ENCODE peak calls at places on chromosomes 1 and 21, in ten cellular contexts. One of them, this sample, is unnamed. For H3K27me3, the result is how much of the 10 kb centered on the place peaks cover.

GRCh38 chr1:93783876-93784275 is 95.1 kb downstream of the DNTTIP2 start:
- DNase-seq in brain microvascular endothelial cell: no peak
- DNase-seq in fibroblast of lung: no peak
- DNase-seq in WERI-Rb-1: no peak
- DNase-seq in stomach: no peak
- DNase-seq in tibial artery: no peak
- DNase-seq in lung: no peak
- DNase-seq in colonic mucosa: no peak
- DNase-seq in left ventricle myocardium inferior: no peak
- DNase-seq in astrocyte: no peak
- DNase-seq in this sample: no peak

GRCh38 chr1:224528900-224529299 is 87.2 kb upstream of the CNIH3 start:
- DNase-seq in astrocyte: peak
- DNase-seq in left ventricle myocardium inferior: no peak
- DNase-seq in tibial artery: no peak
- DNase-seq in colonic mucosa: no peak
- DNase-seq in lung: no peak
- DNase-seq in fibroblast of lung: peak
- DNase-seq in brain microvascular endothelial cell: peak
- DNase-seq in WERI-Rb-1: no peak
- DNase-seq in stomach: no peak
- DNase-seq in this sample: no peak

GRCh38 chr1:39127513-39127912 is 77.0 kb upstream of the MACF1 start:
- DNase-seq in colonic mucosa: no peak
- DNase-seq in WERI-Rb-1: no peak
- DNase-seq in fibroblast of lung: no peak
- DNase-seq in astrocyte: no peak
- DNase-seq in brain microvascular endothelial cell: peak
- DNase-seq in stomach: peak
- DNase-seq in left ventricle myocardium inferior: no peak
- DNase-seq in tibial artery: peak
- DNase-seq in lung: no peak
- DNase-seq in this sample: no peak

GRCh38 chr21:38628426-38628825 is 130.1 kb upstream of the ERG start:
- DNase-seq in stomach: no peak
- DNase-seq in fibroblast of lung: no peak
- DNase-seq in tibial artery: no peak
- DNase-seq in colonic mucosa: no peak
- DNase-seq in WERI-Rb-1: no peak
- DNase-seq in lung: no peak
- DNase-seq in left ventricle myocardium inferior: no peak
- DNase-seq in brain microvascular endothelial cell: no peak
- DNase-seq in astrocyte: no peak
- DNase-seq in this sample: no peak

GRCh38 chr1:119372493-119373086 is 4.0 kb downstream of the HAO2 start:
- DNase-seq in lung: peak
- DNase-seq in WERI-Rb-1: peak
- DNase-seq in astrocyte: no peak
- DNase-seq in brain microvascular endothelial cell: no peak
- DNase-seq in fibroblast of lung: peak
- DNase-seq in tibial artery: no peak
- DNase-seq in colonic mucosa: peak
- DNase-seq in stomach: no peak
- DNase-seq in left ventricle myocardium inferior: no peak
- DNase-seq in this sample: no peak

GRCh38 chr1:93471911-93472310 is 24.0 kb downstream of the FNBP1L start:
- DNase-seq in colonic mucosa: no peak
- DNase-seq in lung: no peak
- DNase-seq in tibial artery: no peak
- DNase-seq in brain microvascular endothelial cell: peak
- DNase-seq in fibroblast of lung: peak
- DNase-seq in astrocyte: peak
- DNase-seq in WERI-Rb-1: no peak
- DNase-seq in stomach: no peak
- DNase-seq in left ventricle myocardium inferior: no peak
- DNase-seq in this sample: no peak

GRCh38 chr1:119209943-119210342 is 69.5 kb upstream of the WARS2 start:
- DNase-seq in fibroblast of lung: no peak
- DNase-seq in lung: no peak
- DNase-seq in WERI-Rb-1: no peak
- DNase-seq in colonic mucosa: no peak
- DNase-seq in left ventricle myocardium inferior: no peak
- DNase-seq in brain microvascular endothelial cell: peak
- DNase-seq in tibial artery: no peak
- DNase-seq in astrocyte: no peak
- DNase-seq in stomach: no peak
- DNase-seq in this sample: no peak

GRCh38 chr1:152162826-152163463 is 3.9 kb upstream of the RPTN start:
- DNase-seq in astrocyte: peak
- DNase-seq in tibial artery: no peak
- DNase-seq in WERI-Rb-1: no peak
- DNase-seq in stomach: no peak
- DNase-seq in brain microvascular endothelial cell: peak
- DNase-seq in fibroblast of lung: peak
- DNase-seq in colonic mucosa: no peak
- DNase-seq in lung: no peak
- DNase-seq in left ventricle myocardium inferior: no peak
- DNase-seq in this sample: no peak

GRCh38 chr1:233509596-233509995 is 104.3 kb upstream of the KCNK1 start:
- DNase-seq in colonic mucosa: no peak
- DNase-seq in astrocyte: no peak
- DNase-seq in lung: no peak
- DNase-seq in WERI-Rb-1: no peak
- DNase-seq in stomach: no peak
- DNase-seq in left ventricle myocardium inferior: no peak
- DNase-seq in brain microvascular endothelial cell: no peak
- DNase-seq in tibial artery: no peak
- DNase-seq in fibroblast of lung: no peak
- DNase-seq in this sample: no peak

GRCh38 chr1:150243003-150243402 is 7.1 kb upstream of the ANP32E start:
- DNase-seq in left ventricle myocardium inferior: no peak
- DNase-seq in lung: no peak
- DNase-seq in astrocyte: no peak
- DNase-seq in fibroblast of lung: no peak
- DNase-seq in tibial artery: no peak
- DNase-seq in brain microvascular endothelial cell: no peak
- DNase-seq in stomach: no peak
- DNase-seq in colonic mucosa: no peak
- DNase-seq in WERI-Rb-1: peak
- DNase-seq in this sample: no peak

GRCh38 chr1:203584040-203584439 is 42.6 kb upstream of the ATP2B4 start:
- DNase-seq in WERI-Rb-1: no peak
- DNase-seq in brain microvascular endothelial cell: no peak
- DNase-seq in left ventricle myocardium inferior: no peak
- DNase-seq in astrocyte: peak
- DNase-seq in lung: no peak
- DNase-seq in fibroblast of lung: peak
- DNase-seq in colonic mucosa: no peak
- DNase-seq in stomach: no peak
- DNase-seq in tibial artery: no peak
- DNase-seq in this sample: no peak

GRCh38 chr1:29290414-29290980 is 54.2 kb downstream of the PTPRU start:
- DNase-seq in stomach: no peak
- DNase-seq in WERI-Rb-1: no peak
- DNase-seq in fibroblast of lung: peak
- DNase-seq in lung: no peak
- DNase-seq in brain microvascular endothelial cell: no peak
- DNase-seq in colonic mucosa: no peak
- DNase-seq in left ventricle myocardium inferior: no peak
- DNase-seq in astrocyte: peak
- DNase-seq in tibial artery: no peak
- DNase-seq in this sample: no peak

DNA sequence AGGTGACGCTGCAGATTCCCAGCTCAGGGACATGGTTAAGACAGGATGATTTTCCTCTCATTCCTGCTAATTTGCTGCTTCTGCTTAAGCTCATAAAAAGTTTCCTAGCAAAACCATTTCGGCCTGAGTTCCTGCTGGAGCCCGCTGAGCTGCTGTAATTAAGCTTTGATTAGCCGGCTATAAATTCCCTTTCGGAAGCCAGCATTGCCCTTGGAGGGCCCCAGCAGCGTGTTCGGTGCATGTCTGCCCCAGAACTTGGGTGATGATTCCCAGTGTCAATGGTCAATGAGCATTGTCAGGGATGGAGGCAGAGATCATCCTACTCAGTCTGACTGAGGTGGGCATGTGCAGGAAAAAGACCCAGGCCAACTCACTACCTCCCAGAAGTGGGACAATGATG is 257.4 kb downstream of the GRIK3 start:
- DNase-seq in astrocyte: no peak
- DNase-seq in stomach: no peak
- DNase-seq in lung: no peak
- DNase-seq in brain microvascular endothelial cell: no peak
- DNase-seq in fibroblast of lung: no peak
- DNase-seq in tibial artery: no peak
- DNase-seq in WERI-Rb-1: no peak
- DNase-seq in colonic mucosa: no peak
- DNase-seq in left ventricle myocardium inferior: no peak
- DNase-seq in this sample: no peak
- H3K27me3 ChIP-seq in astrocyte: under half
- H3K27me3 ChIP-seq in stomach: half or more
- H3K27me3 ChIP-seq in lung: under half
- H3K27me3 ChIP-seq in brain microvascular endothelial cell: under half
- H3K27me3 ChIP-seq in fibroblast of lung: under half
- H3K27me3 ChIP-seq in tibial artery: under half
- H3K27me3 ChIP-seq in WERI-Rb-1: under half
- H3K27me3 ChIP-seq in colonic mucosa: under half
- H3K27me3 ChIP-seq in left ventricle myocardium inferior: half or more
- H3K27me3 ChIP-seq in this sample: under half

DNA sequence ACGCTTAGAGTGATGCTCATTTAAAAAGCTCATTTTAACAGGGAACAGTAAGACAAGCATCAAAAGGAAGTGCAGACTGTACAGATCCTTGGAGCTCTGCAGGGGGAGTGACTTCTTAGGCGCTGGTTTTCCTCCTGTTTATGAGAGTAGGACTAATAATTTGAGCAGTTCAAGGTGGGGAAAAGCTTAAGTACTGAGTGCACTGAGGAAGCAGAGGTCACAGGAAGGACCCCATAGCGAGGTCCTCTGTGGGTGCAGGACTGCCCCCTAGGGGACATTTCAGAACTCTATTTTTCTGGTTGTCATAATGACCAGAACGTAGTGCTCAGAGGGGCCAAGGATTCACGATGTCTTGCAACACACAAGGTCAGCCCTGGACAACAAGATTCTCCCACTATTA is 112.1 kb downstream of the HLCS start:
- DNase-seq in brain microvascular endothelial cell: peak
- DNase-seq in fibroblast of lung: no peak
- DNase-seq in WERI-Rb-1: peak
- DNase-seq in stomach: no peak
- DNase-seq in colonic mucosa: peak
- DNase-seq in tibial artery: no peak
- DNase-seq in lung: no peak
- DNase-seq in left ventricle myocardium inferior: no peak
- DNase-seq in astrocyte: no peak
- DNase-seq in this sample: no peak
- TF ChIP-seq CTCF in brain microvascular endothelial cell: peak
- TF ChIP-seq CTCF in fibroblast of lung: peak
- TF ChIP-seq CTCF in WERI-Rb-1: peak
- TF ChIP-seq CTCF in stomach: no peak
- TF ChIP-seq CTCF in colonic mucosa: peak
- TF ChIP-seq CTCF in tibial artery: peak
- TF ChIP-seq CTCF in lung: no peak
- TF ChIP-seq CTCF in left ventricle myocardium inferior: peak
- TF ChIP-seq CTCF in astrocyte: peak
- TF ChIP-seq CTCF in this sample: peak

GRCh38 chr1:205629751-205630150 is 2.1 kb downstream of the ELK4 start:
- DNase-seq in astrocyte: no peak
- DNase-seq in left ventricle myocardium inferior: no peak
- DNase-seq in fibroblast of lung: no peak
- DNase-seq in colonic mucosa: no peak
- DNase-seq in lung: no peak
- DNase-seq in stomach: no peak
- DNase-seq in WERI-Rb-1: no peak
- DNase-seq in tibial artery: no peak
- DNase-seq in brain microvascular endothelial cell: no peak
- DNase-seq in this sample: no peak

GRCh38 chr1:205631010-205631726 is 643 bp downstream of the ELK4 start:
- DNase-seq in brain microvascular endothelial cell: peak
- DNase-seq in astrocyte: peak
- DNase-seq in left ventricle myocardium inferior: peak
- DNase-seq in colonic mucosa: peak
- DNase-seq in stomach: peak
- DNase-seq in tibial artery: peak
- DNase-seq in WERI-Rb-1: peak
- DNase-seq in fibroblast of lung: peak
- DNase-seq in lung: peak
- DNase-seq in this sample: peak

GRCh38 chr1:205631727-205632373 is at the start of gene ELK4:
- DNase-seq in astrocyte: peak
- DNase-seq in stomach: peak
- DNase-seq in WERI-Rb-1: peak
- DNase-seq in left ventricle myocardium inferior: peak
- DNase-seq in tibial artery: peak
- DNase-seq in fibroblast of lung: peak
- DNase-seq in brain microvascular endothelial cell: peak
- DNase-seq in lung: peak
- DNase-seq in colonic mucosa: peak
- DNase-seq in this sample: peak

GRCh38 chr1:205630651-205631009 is 1.2 kb downstream of the ELK4 start:
- DNase-seq in lung: no peak
- DNase-seq in stomach: no peak
- DNase-seq in colonic mucosa: no peak
- DNase-seq in fibroblast of lung: no peak
- DNase-seq in left ventricle myocardium inferior: no peak
- DNase-seq in astrocyte: no peak
- DNase-seq in WERI-Rb-1: no peak
- DNase-seq in brain microvascular endothelial cell: peak
- DNase-seq in tibial artery: no peak
- DNase-seq in this sample: no peak

GRCh38 chr1:205630241-205630640 is 1.6 kb downstream of the ELK4 start:
- DNase-seq in fibroblast of lung: peak
- DNase-seq in lung: no peak
- DNase-seq in tibial artery: no peak
- DNase-seq in brain microvascular endothelial cell: peak
- DNase-seq in stomach: no peak
- DNase-seq in left ventricle myocardium inferior: no peak
- DNase-seq in colonic mucosa: no peak
- DNase-seq in astrocyte: peak
- DNase-seq in WERI-Rb-1: no peak
- DNase-seq in this sample: no peak
- H3K27ac ChIP-seq in fibroblast of lung: peak
- H3K27ac ChIP-seq in lung: no peak
- H3K27ac ChIP-seq in tibial artery: peak
- H3K27ac ChIP-seq in brain microvascular endothelial cell: peak
- H3K27ac ChIP-seq in stomach: no peak
- H3K27ac ChIP-seq in left ventricle myocardium inferior: peak
- H3K27ac ChIP-seq in colonic mucosa: peak
- H3K27ac ChIP-seq in astrocyte: peak
- H3K27ac ChIP-seq in WERI-Rb-1: peak
- H3K27ac ChIP-seq in this sample: peak

DNA sequence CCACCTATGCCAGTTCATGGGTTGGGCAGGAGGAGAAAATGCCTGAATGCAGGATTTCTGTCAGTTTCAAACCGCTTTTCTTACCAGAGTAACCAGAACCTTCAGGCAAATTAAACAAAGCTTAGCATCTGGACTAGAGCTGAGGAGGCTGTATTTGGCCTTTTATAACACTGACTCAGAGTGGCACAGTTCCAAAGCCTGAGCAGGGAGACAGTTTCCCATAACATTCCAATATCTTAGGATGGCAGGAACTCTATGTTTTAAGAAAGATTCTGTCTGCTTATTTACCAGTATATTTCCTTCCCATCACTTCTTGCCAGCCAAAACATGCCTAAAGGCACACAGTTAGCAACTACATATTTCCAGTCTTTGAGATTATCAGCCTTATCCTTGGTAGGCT is 46.8 kb downstream of the UBR4 start:
- DNase-seq in fibroblast of lung: peak
- DNase-seq in brain microvascular endothelial cell: peak
- DNase-seq in colonic mucosa: no peak
- DNase-seq in lung: no peak
- DNase-seq in astrocyte: peak
- DNase-seq in tibial artery: peak
- DNase-seq in left ventricle myocardium inferior: no peak
- DNase-seq in stomach: no peak
- DNase-seq in WERI-Rb-1: no peak
- DNase-seq in this sample: no peak
- H3K27me3 ChIP-seq in fibroblast of lung: under half
- H3K27me3 ChIP-seq in brain microvascular endothelial cell: under half
- H3K27me3 ChIP-seq in colonic mucosa: under half
- H3K27me3 ChIP-seq in lung: under half
- H3K27me3 ChIP-seq in astrocyte: under half
- H3K27me3 ChIP-seq in tibial artery: under half
- H3K27me3 ChIP-seq in left ventricle myocardium inferior: under half
- H3K27me3 ChIP-seq in stomach: under half
- H3K27me3 ChIP-seq in WERI-Rb-1: under half
- H3K27me3 ChIP-seq in this sample: under half

This sample was measured in pancreas.